ENCODE peak calls at places on chromosome 6, in ten cellular contexts. One of them, this sample, is unnamed.

GRCh38 chr6:21626756-21627155 is 33.2 kb downstream of the SOX4 start:
- DNase-seq in breast epithelium: no peak
- DNase-seq in uterus: no peak
- DNase-seq in fibroblast of mammary gland: no peak
- DNase-seq in AG09319: no peak
- DNase-seq in suprapubic skin: no peak
- DNase-seq in GM20000: no peak
- DNase-seq in dorsolateral prefrontal cortex: no peak
- DNase-seq in lower leg skin: no peak
- DNase-seq in WTC11: no peak
- DNase-seq in this sample: no peak

GRCh38 chr6:155100087-155100486 is 105.0 kb downstream of the TIAM2 start:
- DNase-seq in uterus: no peak
- DNase-seq in fibroblast of mammary gland: no peak
- DNase-seq in AG09319: no peak
- DNase-seq in WTC11: no peak
- DNase-seq in GM20000: no peak
- DNase-seq in dorsolateral prefrontal cortex: no peak
- DNase-seq in breast epithelium: no peak
- DNase-seq in suprapubic skin: no peak
- DNase-seq in lower leg skin: no peak
- DNase-seq in this sample: no peak

GRCh38 chr6:134398453-134398852 is 80.5 kb upstream of the SGK1 start:
- DNase-seq in breast epithelium: no peak
- DNase-seq in dorsolateral prefrontal cortex: no peak
- DNase-seq in fibroblast of mammary gland: no peak
- DNase-seq in suprapubic skin: no peak
- DNase-seq in lower leg skin: peak
- DNase-seq in GM20000: no peak
- DNase-seq in WTC11: no peak
- DNase-seq in uterus: no peak
- DNase-seq in AG09319: no peak
- DNase-seq in this sample: no peak

GRCh38 chr6:105243487-105243886 is 63.7 kb upstream of the POPDC3 start:
- DNase-seq in fibroblast of mammary gland: no peak
- DNase-seq in uterus: no peak
- DNase-seq in AG09319: peak
- DNase-seq in lower leg skin: no peak
- DNase-seq in WTC11: no peak
- DNase-seq in dorsolateral prefrontal cortex: no peak
- DNase-seq in breast epithelium: no peak
- DNase-seq in GM20000: no peak
- DNase-seq in suprapubic skin: no peak
- DNase-seq in this sample: no peak

GRCh38 chr6:96608074-96608473 is 45.1 kb downstream of the FHL5 start:
- DNase-seq in lower leg skin: no peak
- DNase-seq in fibroblast of mammary gland: no peak
- DNase-seq in dorsolateral prefrontal cortex: no peak
- DNase-seq in AG09319: no peak
- DNase-seq in WTC11: no peak
- DNase-seq in uterus: no peak
- DNase-seq in suprapubic skin: no peak
- DNase-seq in GM20000: no peak
- DNase-seq in breast epithelium: no peak
- DNase-seq in this sample: no peak

GRCh38 chr6:26124550-26125014 is 37.4 kb downstream of the HFE start:
- DNase-seq in WTC11: no peak
- DNase-seq in uterus: no peak
- DNase-seq in fibroblast of mammary gland: no peak
- DNase-seq in breast epithelium: no peak
- DNase-seq in dorsolateral prefrontal cortex: no peak
- DNase-seq in GM20000: no peak
- DNase-seq in AG09319: no peak
- DNase-seq in lower leg skin: no peak
- DNase-seq in suprapubic skin: no peak
- DNase-seq in this sample: no peak

GRCh38 chr6:92522589-92522988 is 896.8 kb downstream of the EPHA7 start:
- DNase-seq in lower leg skin: no peak
- DNase-seq in GM20000: no peak
- DNase-seq in AG09319: no peak
- DNase-seq in breast epithelium: no peak
- DNase-seq in uterus: no peak
- DNase-seq in fibroblast of mammary gland: no peak
- DNase-seq in WTC11: no peak
- DNase-seq in dorsolateral prefrontal cortex: no peak
- DNase-seq in suprapubic skin: no peak
- DNase-seq in this sample: no peak

GRCh38 chr6:138724015-138724414 is 49.6 kb upstream of the CCDC28A start:
- DNase-seq in WTC11: no peak
- DNase-seq in suprapubic skin: no peak
- DNase-seq in uterus: no peak
- DNase-seq in dorsolateral prefrontal cortex: no peak
- DNase-seq in fibroblast of mammary gland: peak
- DNase-seq in breast epithelium: no peak
- DNase-seq in GM20000: no peak
- DNase-seq in AG09319: no peak
- DNase-seq in lower leg skin: peak
- DNase-seq in this sample: no peak

GRCh38 chr6:133707456-133707855 is 181.5 kb upstream of the TCF21 start:
- DNase-seq in uterus: no peak
- DNase-seq in dorsolateral prefrontal cortex: no peak
- DNase-seq in lower leg skin: no peak
- DNase-seq in suprapubic skin: no peak
- DNase-seq in AG09319: peak
- DNase-seq in breast epithelium: no peak
- DNase-seq in WTC11: no peak
- DNase-seq in fibroblast of mammary gland: peak
- DNase-seq in GM20000: no peak
- DNase-seq in this sample: no peak

GRCh38 chr6:66153247-66153646 is 446.2 kb upstream of the EYS start:
- DNase-seq in fibroblast of mammary gland: no peak
- DNase-seq in dorsolateral prefrontal cortex: no peak
- DNase-seq in breast epithelium: no peak
- DNase-seq in lower leg skin: no peak
- DNase-seq in AG09319: no peak
- DNase-seq in WTC11: no peak
- DNase-seq in GM20000: no peak
- DNase-seq in suprapubic skin: no peak
- DNase-seq in uterus: no peak
- DNase-seq in this sample: no peak

GRCh38 chr6:2285510-2285909 is 40.1 kb upstream of the GMDS start:
- DNase-seq in dorsolateral prefrontal cortex: no peak
- DNase-seq in AG09319: no peak
- DNase-seq in fibroblast of mammary gland: no peak
- DNase-seq in uterus: no peak
- DNase-seq in breast epithelium: no peak
- DNase-seq in WTC11: no peak
- DNase-seq in lower leg skin: no peak
- DNase-seq in GM20000: no peak
- DNase-seq in suprapubic skin: no peak
- DNase-seq in this sample: no peak

GRCh38 chr6:37546141-37546871 is 46.6 kb upstream of the CCDC167 start:
- DNase-seq in AG09319: no peak
- DNase-seq in suprapubic skin: no peak
- DNase-seq in GM20000: no peak
- DNase-seq in uterus: no peak
- DNase-seq in dorsolateral prefrontal cortex: no peak
- DNase-seq in breast epithelium: no peak
- DNase-seq in fibroblast of mammary gland: no peak
- DNase-seq in WTC11: peak
- DNase-seq in lower leg skin: no peak
- DNase-seq in this sample: no peak
- TF ChIP-seq CTCF in AG09319: no peak
- TF ChIP-seq CTCF in suprapubic skin: no peak
- TF ChIP-seq CTCF in GM20000: no peak
- TF ChIP-seq CTCF in uterus: no peak
- TF ChIP-seq CTCF in dorsolateral prefrontal cortex: no peak
- TF ChIP-seq CTCF in breast epithelium: no peak
- TF ChIP-seq CTCF in fibroblast of mammary gland: no peak
- TF ChIP-seq CTCF in WTC11: no peak
- TF ChIP-seq CTCF in lower leg skin: no peak
- TF ChIP-seq CTCF in this sample: no peak

DNA sequence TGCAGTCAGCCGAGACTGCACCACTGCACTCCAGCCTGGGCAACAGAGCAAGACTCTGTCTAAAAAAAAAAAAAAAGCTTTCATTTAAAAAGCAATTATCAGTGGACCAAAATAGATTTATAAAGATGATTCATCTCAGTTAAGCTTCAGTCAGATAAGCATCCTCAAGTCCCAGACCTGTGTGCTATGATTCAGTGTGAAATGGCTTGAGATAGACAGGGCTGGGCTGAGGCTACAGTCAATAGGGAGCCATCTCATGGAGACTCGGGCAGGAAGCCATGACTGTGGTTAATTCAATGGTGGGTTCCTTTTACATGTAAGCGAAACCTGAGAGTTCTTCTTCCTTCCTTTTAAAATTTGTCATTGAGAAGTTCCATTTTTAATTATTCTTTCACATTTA is 276.0 kb downstream of the TFAP2A start:
- DNase-seq in lower leg skin: no peak
- DNase-seq in AG09319: no peak
- DNase-seq in fibroblast of mammary gland: no peak
- DNase-seq in uterus: no peak
- DNase-seq in suprapubic skin: no peak
- DNase-seq in breast epithelium: no peak
- DNase-seq in WTC11: no peak
- DNase-seq in dorsolateral prefrontal cortex: no peak
- DNase-seq in GM20000: no peak
- DNase-seq in this sample: no peak
- TF ChIP-seq CTCF in lower leg skin: no peak
- TF ChIP-seq CTCF in AG09319: no peak
- TF ChIP-seq CTCF in fibroblast of mammary gland: no peak
- TF ChIP-seq CTCF in uterus: no peak
- TF ChIP-seq CTCF in suprapubic skin: no peak
- TF ChIP-seq CTCF in breast epithelium: no peak
- TF ChIP-seq CTCF in WTC11: no peak
- TF ChIP-seq CTCF in dorsolateral prefrontal cortex: no peak
- TF ChIP-seq CTCF in GM20000: no peak
- TF ChIP-seq CTCF in this sample: no peak

GRCh38 chr6:15443119-15443518 is 197.2 kb downstream of the JARID2 start:
- DNase-seq in WTC11: no peak
- DNase-seq in GM20000: no peak
- DNase-seq in AG09319: peak
- DNase-seq in dorsolateral prefrontal cortex: no peak
- DNase-seq in fibroblast of mammary gland: peak
- DNase-seq in suprapubic skin: no peak
- DNase-seq in breast epithelium: no peak
- DNase-seq in lower leg skin: no peak
- DNase-seq in uterus: no peak
- DNase-seq in this sample: no peak

GRCh38 chr6:15447546-15448232 is 201.8 kb downstream of the JARID2 start:
- DNase-seq in suprapubic skin: no peak
- DNase-seq in dorsolateral prefrontal cortex: no peak
- DNase-seq in uterus: no peak
- DNase-seq in fibroblast of mammary gland: no peak
- DNase-seq in breast epithelium: no peak
- DNase-seq in lower leg skin: no peak
- DNase-seq in WTC11: no peak
- DNase-seq in AG09319: no peak
- DNase-seq in GM20000: no peak
- DNase-seq in this sample: no peak

GRCh38 chr6:15444081-15444731 is 198.3 kb downstream of the JARID2 start:
- DNase-seq in lower leg skin: no peak
- DNase-seq in breast epithelium: no peak
- DNase-seq in suprapubic skin: no peak
- DNase-seq in fibroblast of mammary gland: no peak
- DNase-seq in AG09319: no peak
- DNase-seq in WTC11: no peak
- DNase-seq in GM20000: no peak
- DNase-seq in dorsolateral prefrontal cortex: no peak
- DNase-seq in uterus: no peak
- DNase-seq in this sample: no peak

GRCh38 chr6:15442467-15442866 is 196.6 kb downstream of the JARID2 start:
- DNase-seq in AG09319: no peak
- DNase-seq in dorsolateral prefrontal cortex: no peak
- DNase-seq in fibroblast of mammary gland: no peak
- DNase-seq in GM20000: no peak
- DNase-seq in suprapubic skin: no peak
- DNase-seq in WTC11: no peak
- DNase-seq in lower leg skin: no peak
- DNase-seq in breast epithelium: no peak
- DNase-seq in uterus: no peak
- DNase-seq in this sample: no peak

DNA sequence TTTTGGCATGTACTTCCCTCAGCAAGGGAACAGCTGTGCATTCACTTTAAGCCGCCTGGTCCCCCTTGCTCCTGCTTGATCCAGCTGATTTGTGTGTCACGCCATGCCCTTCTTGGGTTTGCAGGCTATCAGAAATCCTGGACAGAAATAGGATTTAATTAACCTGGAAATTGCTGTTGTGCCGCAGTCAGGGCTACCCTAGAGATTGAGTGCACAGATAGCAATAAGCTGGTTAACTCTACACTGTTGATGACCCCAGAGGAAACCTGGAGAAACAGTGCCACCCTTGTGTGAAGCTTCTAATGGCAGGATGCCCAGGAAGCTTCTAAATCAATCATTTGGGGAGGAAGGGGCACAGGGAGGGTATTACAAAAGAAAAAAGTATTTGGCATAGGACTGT is 199.0 kb downstream of the JARID2 start:
- DNase-seq in GM20000: no peak
- DNase-seq in lower leg skin: no peak
- DNase-seq in WTC11: no peak
- DNase-seq in breast epithelium: no peak
- DNase-seq in uterus: no peak
- DNase-seq in suprapubic skin: no peak
- DNase-seq in AG09319: no peak
- DNase-seq in fibroblast of mammary gland: no peak
- DNase-seq in dorsolateral prefrontal cortex: no peak
- DNase-seq in this sample: no peak
- TF ChIP-seq CTCF in GM20000: peak
- TF ChIP-seq CTCF in lower leg skin: no peak
- TF ChIP-seq CTCF in WTC11: no peak
- TF ChIP-seq CTCF in breast epithelium: no peak
- TF ChIP-seq CTCF in uterus: no peak
- TF ChIP-seq CTCF in suprapubic skin: no peak
- TF ChIP-seq CTCF in AG09319: no peak
- TF ChIP-seq CTCF in fibroblast of mammary gland: no peak
- TF ChIP-seq CTCF in dorsolateral prefrontal cortex: no peak
- TF ChIP-seq CTCF in this sample: peak

DNA sequence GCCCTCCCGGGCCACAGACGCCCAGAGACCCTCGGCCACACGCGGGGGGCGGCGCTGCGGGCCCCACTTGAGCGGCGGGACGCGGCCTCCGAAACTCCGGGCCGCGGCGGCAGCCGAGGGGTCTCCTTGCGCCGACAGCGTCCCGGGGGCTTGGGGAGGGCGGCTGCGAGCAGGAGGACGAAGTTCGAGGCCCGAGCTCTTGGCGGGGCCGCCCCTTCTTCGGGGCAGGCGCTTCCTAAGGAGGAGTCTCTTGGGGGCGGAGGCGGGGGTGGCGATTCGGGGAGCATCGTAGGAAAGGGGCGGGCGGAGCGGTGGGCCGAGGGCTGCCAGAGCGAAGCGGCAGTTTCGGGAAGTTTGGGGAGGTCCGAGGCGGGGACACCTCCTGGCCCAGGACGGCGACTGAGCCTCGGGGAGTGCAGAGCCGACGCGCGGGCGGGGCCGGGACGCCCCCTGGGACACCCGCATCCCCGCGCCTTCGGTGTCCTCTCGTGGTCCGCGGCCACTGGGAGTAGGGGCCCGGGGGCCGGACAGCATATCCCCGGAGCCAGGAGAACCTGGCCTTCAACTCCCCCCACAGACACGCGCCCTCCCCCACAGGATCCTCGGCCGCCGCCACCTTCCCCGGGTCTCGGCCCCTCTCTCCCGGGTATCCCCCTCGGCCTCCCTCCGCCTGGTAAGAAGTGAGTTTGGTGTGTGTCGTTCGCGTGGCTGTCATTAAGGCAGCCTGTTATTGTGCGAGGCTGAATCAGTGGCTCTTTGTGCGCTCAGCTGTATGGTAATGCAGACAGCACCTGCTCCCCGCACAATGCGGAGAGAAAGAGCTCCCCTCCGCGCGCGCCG is 613 bp upstream of the DLL1 start:
- DNase-seq in GM20000: peak
- DNase-seq in dorsolateral prefrontal cortex: peak
- DNase-seq in fibroblast of mammary gland: no peak
- DNase-seq in suprapubic skin: peak
- DNase-seq in WTC11: peak
- DNase-seq in breast epithelium: peak
- DNase-seq in lower leg skin: peak
- DNase-seq in uterus: peak
- DNase-seq in AG09319: no peak
- DNase-seq in this sample: peak
- TF ChIP-seq CTCF in GM20000: no peak
- TF ChIP-seq CTCF in dorsolateral prefrontal cortex: peak
- TF ChIP-seq CTCF in fibroblast of mammary gland: no peak
- TF ChIP-seq CTCF in suprapubic skin: no peak
- TF ChIP-seq CTCF in WTC11: no peak
- TF ChIP-seq CTCF in breast epithelium: no peak
- TF ChIP-seq CTCF in lower leg skin: no peak
- TF ChIP-seq CTCF in uterus: no peak
- TF ChIP-seq CTCF in AG09319: no peak
- TF ChIP-seq CTCF in this sample: no peak